ENCODE peak calls at places on chromosomes 13 and 19, in eight cellular contexts. Z, O, M, C, E, Y, W and Q are unnamed samples.

GRCh38 chr19:45087531-45087930 is 5.4 kb upstream of the PPP1R37 start:
- DNase-seq in Z (no peak), O (no peak), M (no peak), C (no peak), E (no peak), Y (no peak), W (no peak), Q (no peak)

GRCh38 chr19:18437481-18438330 is at the start of gene ISYNA1:
- DNase-seq in Z (peak; percentile 69), O (peak; percentile 62), M (peak; percentile 62), C (no peak), E (peak; percentile 80), Y (peak; percentile 91), W (no peak), Q (no peak)

GRCh38 chr19:28327905-28328304 is 885.0 kb downstream of the UQCRFS1 start:
- DNase-seq in Z (no peak), O (no peak), M (no peak), C (no peak), E (no peak), Y (no peak), W (no peak), Q (no peak)

GRCh38 chr13:21150013-21150412 is 26.3 kb downstream of the SKA3 start:
- DNase-seq in Z (no peak), O (no peak), M (no peak), C (no peak), E (no peak), Y (no peak), W (no peak), Q (no peak)

GRCh38 chr13:66430266-66430665 is 799.9 kb downstream of the PCDH9 start:
- DNase-seq in Z (no peak), O (no peak), M (no peak), C (no peak), E (no peak), Y (no peak), W (no peak), Q (no peak)

GRCh38 chr13:98279473-98280175 is 102.6 kb upstream of the RNF113B start:
- DNase-seq in Z (no peak), O (no peak), M (no peak), C (no peak), E (no peak), Y (no peak), W (no peak), Q (no peak)

GRCh38 chr19:35718345-35719041 is 690 bp downstream of the KMT2B start:
- DNase-seq in Z (peak; percentile 40), O (peak; percentile 49), M (peak; percentile 32), C (no peak), E (no peak), Y (peak; percentile 30), W (peak; percentile 81), Q (no peak)

GRCh38 chr13:66994097-66994496 is 236.0 kb downstream of the PCDH9 start:
- DNase-seq in Z (peak; percentile 91), O (peak; percentile 15), M (peak; percentile 61), C (peak; percentile 28), E (no peak), Y (peak; percentile 62), W (peak; percentile 75), Q (peak; percentile 71)

GRCh38 chr13:98216135-98216565 is 39.1 kb upstream of the RNF113B start:
- DNase-seq in Z (peak; percentile 10), O (no peak), M (peak; percentile 67), C (no peak), E (no peak), Y (no peak), W (no peak), Q (no peak)

GRCh38 chr19:47694466-47695273 is 18.6 kb upstream of the EHD2 start:
- DNase-seq in Z (no peak), O (no peak), M (no peak), C (no peak), E (no peak), Y (no peak), W (no peak), Q (no peak)

GRCh38 chr19:49362048-49362925 is at the start of gene TEAD2:
- DNase-seq in Z (peak; percentile 55), O (peak; percentile 75), M (peak; percentile 73), C (peak; percentile 68), E (peak; percentile 85), Y (peak; percentile 50), W (peak; percentile 88), Q (peak; percentile 91)

GRCh38 chr13:111388851-111389500 is 68.5 kb downstream of the TEX29 start:
- DNase-seq in Z (no peak), O (no peak), M (peak; percentile 23), C (no peak), E (no peak), Y (no peak), W (peak; percentile 54), Q (no peak)

GRCh38 chr19:49333426-49334288 is 1.5 kb upstream of the CD37 start:
- DNase-seq in Z (no peak), O (peak; percentile 68), M (peak; percentile 29), C (no peak), E (no peak), Y (no peak), W (peak; percentile 70), Q (no peak)

GRCh38 chr13:31878495-31878894 is 139.2 kb downstream of the RXFP2 start:
- DNase-seq in Z (no peak), O (no peak), M (no peak), C (no peak), E (no peak), Y (no peak), W (no peak), Q (no peak)

GRCh38 chr13:31882794-31883193 is 143.5 kb downstream of the RXFP2 start:
- DNase-seq in Z (no peak), O (no peak), M (no peak), C (no peak), E (no peak), Y (no peak), W (no peak), Q (no peak)

GRCh38 chr13:31878955-31879354 is 139.6 kb downstream of the RXFP2 start:
- DNase-seq in Z (no peak), O (no peak), M (no peak), C (no peak), E (no peak), Y (no peak), W (no peak), Q (no peak)

GRCh38 chr13:31880849-31881494 is 141.6 kb downstream of the RXFP2 start:
- DNase-seq in Z (no peak), O (no peak), M (no peak), C (no peak), E (no peak), Y (no peak), W (no peak), Q (no peak)

GRCh38 chr13:31881495-31881882 is 142.2 kb downstream of the RXFP2 start:
- DNase-seq in Z (no peak), O (no peak), M (no peak), C (no peak), E (no peak), Y (no peak), W (no peak), Q (no peak)
- H3K27ac ChIP-seq in Z (no peak overlapping the region), O (no peak overlapping the region), M (no peak overlapping the region), C (no peak overlapping the region), E (no peak overlapping the region), Y (no peak overlapping the region), W (no peak overlapping the region), Q (no peak overlapping the region)

DNA sequence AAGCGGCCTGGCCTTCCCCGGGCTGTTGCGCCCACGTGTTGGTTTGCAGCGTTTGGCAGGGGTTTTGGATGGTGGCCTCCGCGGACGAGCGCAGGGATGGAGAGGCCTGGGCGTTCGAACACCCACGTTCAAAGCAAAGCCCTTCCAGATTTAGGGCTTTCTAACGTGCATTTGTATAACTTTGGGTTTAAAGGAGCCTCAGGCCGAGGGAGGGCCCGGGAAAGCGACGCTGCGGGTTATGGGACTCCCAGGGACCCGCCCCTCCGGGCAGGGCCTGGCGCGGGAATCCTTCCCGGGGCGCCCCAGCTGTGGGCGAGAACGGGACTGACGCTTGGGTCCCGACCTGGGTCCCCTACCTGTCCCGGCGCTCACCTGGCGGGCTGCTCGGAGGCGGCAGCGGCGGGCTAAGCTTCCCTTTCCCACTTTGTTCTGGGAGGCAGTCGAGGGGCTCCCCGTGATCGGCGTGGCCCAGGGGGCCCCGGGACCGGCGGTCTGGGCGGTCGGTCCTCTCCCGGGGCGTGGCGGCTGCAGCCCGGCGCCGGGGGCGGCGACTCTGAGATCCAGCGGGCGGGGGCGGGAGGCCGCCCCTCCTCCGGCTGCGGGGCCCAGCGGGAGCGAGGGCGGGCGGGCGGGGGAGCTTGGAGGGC is at the start of gene FBXO17:
- DNase-seq in Z (peak; percentile 87), O (peak; percentile 27), M (peak; percentile 44), C (peak; percentile 29), E (peak; percentile 66), Y (peak; percentile 81), W (peak; percentile 78), Q (peak; percentile 81)
- H3K4me3 ChIP-seq in Z (peak within 1 kb of the TSS; percentile 51), O (peak within 1 kb of the TSS; percentile 60), M (peak within 1 kb of the TSS; percentile 66), C (peak within 1 kb of the TSS; percentile 55), E (peak within 1 kb of the TSS; percentile 76), Y (peak within 1 kb of the TSS; percentile 83), W (peak within 1 kb of the TSS; percentile 70), Q (peak within 1 kb of the TSS; percentile 66)

GRCh38 chr13:39530996-39531395 is 72.0 kb downstream of the LHFPL6 start:
- DNase-seq in Z (no peak), O (no peak), M (no peak), C (no peak), E (no peak), Y (no peak), W (no peak), Q (no peak)

GRCh38 chr13:39527961-39528720 is 74.9 kb downstream of the LHFPL6 start:
- DNase-seq in Z (peak; percentile 65), O (no peak), M (no peak), C (no peak), E (no peak), Y (no peak), W (no peak), Q (no peak)

GRCh38 chr13:39524795-39525194 is 78.2 kb downstream of the LHFPL6 start:
- DNase-seq in Z (no peak), O (no peak), M (no peak), C (no peak), E (no peak), Y (no peak), W (no peak), Q (no peak)

GRCh38 chr13:39526499-39526898 is 76.5 kb downstream of the LHFPL6 start:
- DNase-seq in Z (no peak), O (no peak), M (no peak), C (no peak), E (no peak), Y (no peak), W (no peak), Q (no peak)

GRCh38 chr13:39527301-39527700 is 75.7 kb downstream of the LHFPL6 start:
- DNase-seq in Z (no peak), O (no peak), M (no peak), C (no peak), E (no peak), Y (no peak), W (no peak), Q (no peak)
- TF ChIP-seq EP300 in Z (no peak), O (no peak), M (no peak), C (no peak), E (no peak), Y (no peak), W (no peak), Q (no peak)

DNA sequence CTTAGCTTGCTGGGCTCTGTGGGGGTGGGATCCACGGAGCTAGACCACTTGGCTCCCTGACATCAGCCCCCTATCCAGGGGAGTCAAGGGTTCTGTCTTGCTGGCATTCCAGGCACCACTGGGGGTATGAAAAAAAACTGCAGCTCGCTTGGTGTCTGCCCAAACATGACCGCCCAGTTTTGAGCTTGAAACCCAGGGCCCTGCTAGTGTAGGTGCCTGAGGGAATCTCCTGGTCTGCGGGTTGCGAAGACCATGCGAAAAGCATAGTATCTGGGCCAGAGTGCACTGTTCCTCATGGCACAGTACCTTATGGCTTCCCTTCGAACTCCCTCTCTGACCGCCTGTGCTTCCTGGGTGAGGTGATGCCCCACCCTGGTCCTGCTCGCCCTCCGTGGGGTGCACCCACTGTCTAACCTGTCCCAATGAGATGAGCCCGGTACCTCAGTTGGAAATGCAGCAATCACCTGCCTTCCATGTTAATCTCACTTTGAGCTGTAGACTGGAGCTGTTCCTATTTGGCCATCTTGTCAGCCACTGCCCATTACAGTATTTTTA is 120.8 kb upstream of the TNFSF11 start:
- DNase-seq in Z (no peak), O (no peak), M (no peak), C (no peak), E (no peak), Y (no peak), W (no peak), Q (no peak)
- H3K27ac ChIP-seq in Z (no peak overlapping the region), O (no peak overlapping the region), M (no peak overlapping the region), C (no peak overlapping the region), E (no peak overlapping the region), Y (no peak overlapping the region), W (no peak overlapping the region), Q (no peak overlapping the region)